ENCODE peak calls at places on chromosomes 3 and 15, in seven cellular contexts. V is breast epithelium, W is ovary, U is stomach, O is lower leg skin, S is tibial nerve, Y is sigmoid colon. M is an unnamed sample.

GRCh38 chr15:81296673-81297072 is 27.3 kb downstream of the STARD5 start:
- DNase-seq in O (no peak), S (no peak), V (peak), W (no peak), Y (peak), U (peak), M (peak)

GRCh38 chr3:61172684-61173083 is 78.6 kb downstream of the FHIT start:
- DNase-seq in U (no peak), W (no peak), S (no peak), Y (no peak), O (no peak), V (no peak), M (no peak)

GRCh38 chr15:35630570-35630969 is 84.6 kb upstream of the DPH6 start:
- DNase-seq in W (no peak), Y (no peak), O (no peak), U (no peak), S (no peak), V (no peak), M (no peak)

GRCh38 chr15:90099868-90100854 is 2.1 kb downstream of the IDH2 start:
- DNase-seq in O (peak), Y (peak), U (peak), V (peak), W (no peak), S (peak), M (no peak)

GRCh38 chr3:40264437-40264836 is 45.1 kb upstream of the EIF1B start:
- DNase-seq in V (no peak), W (no peak), S (no peak), O (no peak), Y (no peak), U (no peak), M (no peak)

GRCh38 chr15:73637527-73637926 is 4.3 kb upstream of the NPTN start:
- DNase-seq in S (no peak), V (peak), Y (no peak), U (no peak), O (no peak), W (no peak), M (no peak)

GRCh38 chr15:86691091-86691490 is 611.4 kb downstream of the AGBL1 start:
- DNase-seq in Y (no peak), O (no peak), W (no peak), S (no peak), V (no peak), U (no peak), M (no peak)

GRCh38 chr3:113174806-113175490 is 36.4 kb upstream of the BOC start:
- DNase-seq in S (no peak), V (no peak), W (no peak), U (no peak), O (no peak), Y (no peak), M (no peak)

GRCh38 chr3:43418601-43419272 is 132.4 kb downstream of the SNRK start:
- DNase-seq in S (no peak), O (no peak), Y (no peak), V (no peak), U (no peak), W (no peak), M (no peak)

GRCh38 chr3:149080011-149080698 is 6.2 kb downstream of the HLTF start:
- DNase-seq in W (no peak), U (no peak), S (no peak), V (no peak), Y (no peak), O (no peak), M (no peak)

GRCh38 chr3:77081240-77081661 is 41.4 kb downstream of the ROBO2 start:
- DNase-seq in Y (no peak), S (no peak), O (no peak), V (peak), W (no peak), U (no peak), M (no peak)

GRCh38 chr3:120512655-120513054 is 61.9 kb upstream of the FSTL1 start:
- DNase-seq in W (no peak), O (no peak), S (no peak), Y (no peak), U (no peak), V (no peak), M (no peak)

GRCh38 chr15:79673416-79674123 is 223.2 kb downstream of the MTHFS start:
- DNase-seq in O (no peak), Y (no peak), V (no peak), S (no peak), W (no peak), U (no peak), M (no peak)

GRCh38 chr15:63048986-63049665 is 6.6 kb downstream of the TPM1 start:
- DNase-seq in O (peak), Y (peak), V (peak), U (peak), W (peak), S (no peak), M (peak)

GRCh38 chr3:15294914-15295313 is 37.5 kb downstream of the SH3BP5 start:
- DNase-seq in Y (peak), U (no peak), S (no peak), W (no peak), O (no peak), V (no peak), M (no peak)

GRCh38 chr15:77538793-77539487 is 93.8 kb downstream of the LINGO1 start:
- DNase-seq in U (peak), W (no peak), S (no peak), O (no peak), Y (peak), V (peak), M (no peak)

GRCh38 chr3:169137076-169137475 is 526.4 kb downstream of the MECOM start:
- DNase-seq in W (no peak), U (no peak), Y (no peak), O (no peak), S (no peak), V (no peak), M (no peak)

GRCh38 chr3:18868911-18869689 is 279.2 kb upstream of the KCNH8 start:
- DNase-seq in U (no peak), S (no peak), Y (no peak), V (no peak), W (no peak), O (no peak), M (no peak)

GRCh38 chr3:72844436-72844999 is 3.7 kb downstream of the SHQ1 start:
- DNase-seq in S (no peak), U (no peak), O (no peak), W (no peak), V (no peak), Y (no peak), M (no peak)

GRCh38 chr3:31448035-31448881 is 84.5 kb upstream of the STT3B start:
- DNase-seq in W (no peak), Y (no peak), O (no peak), S (no peak), U (peak), V (no peak), M (no peak)

GRCh38 chr3:67876261-67876660 is 221.8 kb upstream of the SUCLG2 start:
- DNase-seq in Y (no peak), U (no peak), V (no peak), S (no peak), W (no peak), O (no peak), M (no peak)

GRCh38 chr3:135106445-135106844 is 311.4 kb downstream of the EPHB1 start:
- DNase-seq in O (peak), V (no peak), S (no peak), W (no peak), Y (no peak), U (peak), M (no peak)

GRCh38 chr3:110612045-110612444 is 459.6 kb upstream of the NECTIN3 start:
- DNase-seq in O (no peak), Y (no peak), U (no peak), W (no peak), S (no peak), V (no peak), M (no peak)

GRCh38 chr3:195137638-195138588 is 133.0 kb downstream of the XXYLT1 start:
- DNase-seq in O (no peak), W (no peak), S (no peak), Y (no peak), U (no peak), V (no peak), M (no peak)

GRCh38 chr3:12803371-12803770 is 6.9 kb downstream of the CAND2 start:
- DNase-seq in V (no peak), U (no peak), O (no peak), W (no peak), S (no peak), Y (no peak), M (no peak)

GRCh38 chr3:123083446-123084124 is 16.8 kb downstream of the PDIA5 start:
- DNase-seq in O (peak), S (no peak), V (no peak), Y (no peak), W (no peak), U (no peak), M (no peak)

GRCh38 chr15:63915888-63916731 is 82.4 kb upstream of the HERC1 start:
- DNase-seq in V (no peak), U (no peak), W (no peak), S (no peak), Y (no peak), O (no peak), M (no peak)

GRCh38 chr3:66904816-66905543 is 93.1 kb upstream of the KBTBD8 start:
- DNase-seq in V (no peak), S (no peak), U (no peak), Y (no peak), W (no peak), O (no peak), M (no peak)

GRCh38 chr15:70034596-70034995 is 63.1 kb downstream of the TLE3 start:
- DNase-seq in V (no peak), Y (peak), O (no peak), U (no peak), S (no peak), W (no peak), M (peak)

GRCh38 chr3:70805044-70805732 is 492.8 kb upstream of the MDFIC2 start:
- DNase-seq in Y (no peak), S (no peak), W (no peak), V (no peak), O (no peak), U (no peak), M (no peak)

GRCh38 chr15:78828930-78829329 is 17.7 kb upstream of the ADAMTS7 start:
- DNase-seq in O (no peak), S (no peak), U (no peak), W (no peak), Y (no peak), V (no peak), M (no peak)

GRCh38 chr3:69200384-69201068 is 78.1 kb upstream of the LMOD3 start:
- DNase-seq in U (peak), Y (no peak), W (peak), O (no peak), S (no peak), V (peak), M (peak)

GRCh38 chr3:86969500-86970189 is 21.3 kb downstream of the VGLL3 start:
- DNase-seq in W (no peak), Y (no peak), U (no peak), O (no peak), S (no peak), V (no peak), M (peak)

GRCh38 chr3:149621218-149622005 is 36.4 kb downstream of the WWTR1 start:
- DNase-seq in U (no peak), V (no peak), O (no peak), Y (no peak), W (no peak), S (no peak), M (no peak)

GRCh38 chr3:131142580-131142979 is 115.9 kb downstream of the NEK11 start:
- DNase-seq in U (no peak), V (no peak), W (no peak), Y (no peak), O (no peak), S (no peak), M (no peak)

GRCh38 chr3:24781454-24781853 is 286.8 kb upstream of the THRB start:
- DNase-seq in U (no peak), W (no peak), S (no peak), O (no peak), V (no peak), Y (no peak), M (no peak)

GRCh38 chr3:24780992-24781391 is 286.3 kb upstream of the THRB start:
- DNase-seq in V (no peak), S (no peak), O (no peak), W (no peak), Y (no peak), U (no peak), M (no peak)
- TF ChIP-seq POLR2A in V (no peak), S (no peak), O (no peak), W (no peak), Y (no peak), U (no peak), M (no peak)

GRCh38 chr3:165644331-165644730 is 192.9 kb downstream of the BCHE start:
- DNase-seq in U (no peak), Y (no peak), V (no peak), S (no peak), O (no peak), W (no peak), M (no peak)

GRCh38 chr3:165643433-165643824 is 193.8 kb downstream of the BCHE start:
- DNase-seq in Y (no peak), U (no peak), S (no peak), V (no peak), W (no peak), O (no peak), M (no peak)

GRCh38 chr3:165641569-165642310 is 195.5 kb downstream of the BCHE start:
- DNase-seq in W (no peak), U (no peak), Y (no peak), V (no peak), S (no peak), O (no peak), M (no peak)

GRCh38 chr3:165640970-165641369 is 196.3 kb downstream of the BCHE start:
- DNase-seq in V (no peak), Y (no peak), W (no peak), O (no peak), U (no peak), S (no peak), M (no peak)

DNA sequence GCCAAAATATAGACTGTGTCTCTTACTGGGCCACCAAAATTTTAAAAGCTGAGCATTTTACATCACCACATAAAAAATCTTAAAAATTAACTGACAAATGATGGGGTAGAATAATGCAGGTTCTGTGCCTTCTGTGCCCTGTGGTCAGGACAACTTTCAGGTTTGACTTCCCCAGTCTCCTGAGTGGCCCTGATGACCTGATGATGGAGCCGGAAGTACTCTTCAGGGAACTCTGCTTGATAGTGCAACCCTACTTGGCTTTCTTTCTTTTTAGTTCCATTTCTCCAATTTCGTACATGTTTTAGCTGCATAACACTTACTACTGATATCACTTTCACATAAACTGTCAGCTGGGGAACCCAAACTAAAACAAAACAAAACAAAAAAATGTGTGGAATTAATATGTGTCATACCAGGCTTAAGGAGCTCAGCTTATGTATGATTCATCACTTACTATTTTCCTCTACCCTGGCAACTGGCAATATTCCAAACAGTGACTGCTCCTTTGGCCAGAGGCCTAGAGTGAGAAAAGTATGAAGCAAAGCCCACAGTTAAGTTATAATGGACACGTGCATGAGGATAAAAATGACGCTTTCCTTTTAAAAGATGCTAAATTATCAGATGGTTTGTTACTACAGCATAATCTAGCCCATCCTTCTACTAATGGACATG is 194.3 kb downstream of the BCHE start:
- DNase-seq in U (no peak), S (no peak), V (peak), W (peak), O (no peak), Y (peak), M (no peak)
- H3K4me3 ChIP-seq in U (no peak), S (no peak), V (no peak), W (no peak), O (no peak), Y (no peak), M (no peak)

DNA sequence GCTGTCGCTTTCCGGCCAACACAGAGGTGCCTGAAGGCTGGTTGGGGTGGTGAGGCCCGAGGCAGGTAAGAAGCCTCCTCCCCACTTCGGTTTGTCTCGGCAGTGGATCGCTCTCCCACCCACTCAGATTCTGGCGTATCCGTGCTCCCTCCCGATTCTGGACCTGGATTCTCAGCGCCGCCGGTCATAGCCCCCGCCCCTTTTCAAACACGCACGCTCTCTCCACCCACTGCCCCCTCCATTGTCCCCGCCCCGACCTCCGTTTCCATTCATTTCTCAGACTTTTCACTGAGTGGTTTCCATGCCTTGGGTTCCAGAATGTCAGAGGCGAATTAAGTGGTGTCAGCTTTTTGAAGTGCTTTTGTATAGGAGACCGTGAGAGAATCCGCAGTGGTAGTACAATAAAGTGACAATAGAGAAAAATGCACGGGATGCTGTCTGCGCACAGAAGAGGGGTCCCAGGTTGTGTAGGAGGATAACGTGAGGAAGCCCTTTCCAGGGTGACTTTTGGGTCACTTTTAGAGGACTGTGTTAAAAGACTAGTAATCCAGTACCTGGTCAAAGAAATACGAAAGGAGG is at the start of gene SENP8:
- DNase-seq in S (no peak), Y (no peak), V (no peak), O (no peak), U (no peak), W (no peak), M (no peak)
- TF ChIP-seq POLR2A in S (no peak), Y (no peak), V (no peak), O (no peak), U (no peak), W (peak), M (no peak)

DNA sequence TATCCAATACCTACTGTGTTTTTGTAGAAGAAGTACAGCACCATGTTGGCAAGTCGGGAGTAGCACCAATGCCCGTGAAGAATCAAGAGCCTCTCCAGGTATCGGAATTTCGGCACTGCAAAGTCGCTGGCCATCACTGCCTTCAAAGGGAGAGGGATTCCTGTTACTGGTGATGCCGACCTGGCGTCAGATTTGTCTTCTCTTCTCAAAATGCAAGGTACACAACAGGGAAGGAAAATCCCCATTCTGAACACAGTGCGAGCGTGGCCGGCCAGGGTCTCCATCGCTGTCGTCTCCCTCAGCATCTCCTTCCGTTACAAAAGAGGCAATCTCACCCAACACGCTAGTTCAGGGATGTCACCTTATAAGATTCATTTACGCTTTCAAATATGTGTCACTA is 175.4 kb downstream of the ATP10A start:
- DNase-seq in U (no peak), V (no peak), S (no peak), Y (no peak), O (no peak), W (no peak), M (peak)
- H3K4me3 ChIP-seq in U (no peak), V (no peak), S (no peak), Y (no peak), O (no peak), W (no peak), M (no peak)

GRCh38 chr3:194097141-194097880 is 38.6 kb upstream of the HES1 start:
- DNase-seq in Y (no peak), S (no peak), O (no peak), W (peak), U (peak), V (peak), M (no peak)
- TF ChIP-seq POLR2A in Y (no peak), S (no peak), O (no peak), W (no peak), U (no peak), V (no peak), M (no peak)